ENCODE peak calls at places on chromosome 16, in ten cellular contexts. One of them, this sample, is unnamed.

GRCh38 chr16:84059946-84060901 is 17.6 kb upstream of the SLC38A8 start:
- DNase-seq in T-helper 2 cell: no peak
- DNase-seq in A673: no peak
- DNase-seq in foreskin keratinocyte: no peak
- DNase-seq in stimulated activated CD4-positive, alpha-beta T cell treated with anti-CD3 and anti-CD28 coated beads, Interleukin-15, amount 100 ng/mL, for 48 hours: no peak
- DNase-seq in natural killer cell: no peak
- DNase-seq in stimulated activated CD8-positive, alpha-beta memory T cell treated with anti-CD3 and anti-CD28 coated beads, Interleukin-7, amount 100 ng/mL, for 1 hour: no peak
- DNase-seq in T-helper 9 cell: no peak
- DNase-seq in Daoy: no peak
- DNase-seq in NAMALWA: no peak
- DNase-seq in this sample: no peak

GRCh38 chr16:14447783-14448182 is 182.3 kb downstream of the PARN start:
- DNase-seq in T-helper 2 cell: no peak
- DNase-seq in A673: no peak
- DNase-seq in foreskin keratinocyte: no peak
- DNase-seq in stimulated activated CD4-positive, alpha-beta T cell treated with anti-CD3 and anti-CD28 coated beads, Interleukin-15, amount 100 ng/mL, for 48 hours: no peak
- DNase-seq in natural killer cell: no peak
- DNase-seq in stimulated activated CD8-positive, alpha-beta memory T cell treated with anti-CD3 and anti-CD28 coated beads, Interleukin-7, amount 100 ng/mL, for 1 hour: no peak
- DNase-seq in T-helper 9 cell: no peak
- DNase-seq in Daoy: no peak
- DNase-seq in NAMALWA: no peak
- DNase-seq in this sample: no peak

GRCh38 chr16:83389751-83390150 is 418.0 kb upstream of the HSBP1 start:
- DNase-seq in T-helper 2 cell: no peak
- DNase-seq in A673: no peak
- DNase-seq in foreskin keratinocyte: no peak
- DNase-seq in stimulated activated CD4-positive, alpha-beta T cell treated with anti-CD3 and anti-CD28 coated beads, Interleukin-15, amount 100 ng/mL, for 48 hours: no peak
- DNase-seq in natural killer cell: no peak
- DNase-seq in stimulated activated CD8-positive, alpha-beta memory T cell treated with anti-CD3 and anti-CD28 coated beads, Interleukin-7, amount 100 ng/mL, for 1 hour: no peak
- DNase-seq in T-helper 9 cell: no peak
- DNase-seq in Daoy: no peak
- DNase-seq in NAMALWA: no peak
- DNase-seq in this sample: no peak

GRCh38 chr16:82042841-82043240 is 7.8 kb downstream of the HSD17B2 start:
- DNase-seq in T-helper 2 cell: no peak
- DNase-seq in A673: no peak
- DNase-seq in foreskin keratinocyte: no peak
- DNase-seq in stimulated activated CD4-positive, alpha-beta T cell treated with anti-CD3 and anti-CD28 coated beads, Interleukin-15, amount 100 ng/mL, for 48 hours: no peak
- DNase-seq in natural killer cell: no peak
- DNase-seq in stimulated activated CD8-positive, alpha-beta memory T cell treated with anti-CD3 and anti-CD28 coated beads, Interleukin-7, amount 100 ng/mL, for 1 hour: no peak
- DNase-seq in T-helper 9 cell: no peak
- DNase-seq in Daoy: no peak
- DNase-seq in NAMALWA: no peak
- DNase-seq in this sample: no peak

GRCh38 chr16:72371307-72372081 is 199.5 kb upstream of the PMFBP1 start:
- DNase-seq in T-helper 2 cell: no peak
- DNase-seq in A673: no peak
- DNase-seq in foreskin keratinocyte: no peak
- DNase-seq in stimulated activated CD4-positive, alpha-beta T cell treated with anti-CD3 and anti-CD28 coated beads, Interleukin-15, amount 100 ng/mL, for 48 hours: no peak
- DNase-seq in natural killer cell: no peak
- DNase-seq in stimulated activated CD8-positive, alpha-beta memory T cell treated with anti-CD3 and anti-CD28 coated beads, Interleukin-7, amount 100 ng/mL, for 1 hour: no peak
- DNase-seq in T-helper 9 cell: no peak
- DNase-seq in Daoy: peak
- DNase-seq in NAMALWA: no peak
- DNase-seq in this sample: no peak

GRCh38 chr16:81774348-81774747 is 4.7 kb upstream of the PLCG2 start:
- DNase-seq in T-helper 2 cell: no peak
- DNase-seq in A673: no peak
- DNase-seq in foreskin keratinocyte: no peak
- DNase-seq in stimulated activated CD4-positive, alpha-beta T cell treated with anti-CD3 and anti-CD28 coated beads, Interleukin-15, amount 100 ng/mL, for 48 hours: no peak
- DNase-seq in natural killer cell: no peak
- DNase-seq in stimulated activated CD8-positive, alpha-beta memory T cell treated with anti-CD3 and anti-CD28 coated beads, Interleukin-7, amount 100 ng/mL, for 1 hour: no peak
- DNase-seq in T-helper 9 cell: no peak
- DNase-seq in Daoy: no peak
- DNase-seq in NAMALWA: peak
- DNase-seq in this sample: no peak

GRCh38 chr16:81522141-81522701 is 77.6 kb downstream of the CMIP start:
- DNase-seq in T-helper 2 cell: no peak
- DNase-seq in A673: no peak
- DNase-seq in foreskin keratinocyte: no peak
- DNase-seq in stimulated activated CD4-positive, alpha-beta T cell treated with anti-CD3 and anti-CD28 coated beads, Interleukin-15, amount 100 ng/mL, for 48 hours: no peak
- DNase-seq in natural killer cell: peak
- DNase-seq in stimulated activated CD8-positive, alpha-beta memory T cell treated with anti-CD3 and anti-CD28 coated beads, Interleukin-7, amount 100 ng/mL, for 1 hour: no peak
- DNase-seq in T-helper 9 cell: no peak
- DNase-seq in Daoy: no peak
- DNase-seq in NAMALWA: peak
- DNase-seq in this sample: no peak

GRCh38 chr16:85284138-85284897 is 172.0 kb upstream of the CIBAR2 start:
- DNase-seq in T-helper 2 cell: no peak
- DNase-seq in A673: peak
- DNase-seq in foreskin keratinocyte: no peak
- DNase-seq in stimulated activated CD4-positive, alpha-beta T cell treated with anti-CD3 and anti-CD28 coated beads, Interleukin-15, amount 100 ng/mL, for 48 hours: no peak
- DNase-seq in natural killer cell: no peak
- DNase-seq in stimulated activated CD8-positive, alpha-beta memory T cell treated with anti-CD3 and anti-CD28 coated beads, Interleukin-7, amount 100 ng/mL, for 1 hour: no peak
- DNase-seq in T-helper 9 cell: no peak
- DNase-seq in Daoy: no peak
- DNase-seq in NAMALWA: no peak
- DNase-seq in this sample: no peak

This sample was measured in epithelial cell of prostate.